ENCODE peak calls at places on chromosomes 2 and 18, in seven cellular contexts. One of them, this sample, is unnamed.
A peak's percentile ranks its signal among the peaks of the same experiment; 100 is the strongest.

GRCh38 chr2:6877402-6878305 is at the start of gene RSAD2:
- DNase-seq in IMR-90: peak; percentile 16
- DNase-seq in A549: no peak
- DNase-seq in HCT116: no peak
- DNase-seq in GM12891: no peak
- DNase-seq in heart left ventricle: peak; percentile 27
- DNase-seq in transverse colon: peak; percentile 22
- DNase-seq in this sample: no peak

GRCh38 chr2:43448822-43449110 is 147.1 kb downstream of the THADA start:
- DNase-seq in HCT116: no peak
- DNase-seq in GM12891: no peak
- DNase-seq in transverse colon: no peak
- DNase-seq in heart left ventricle: no peak
- DNase-seq in A549: no peak
- DNase-seq in IMR-90: no peak
- DNase-seq in this sample: no peak

GRCh38 chr2:54386993-54387590 is 69.0 kb upstream of the SPTBN1 start:
- DNase-seq in heart left ventricle: peak; percentile 79
- DNase-seq in GM12891: no peak
- DNase-seq in HCT116: no peak
- DNase-seq in transverse colon: no peak
- DNase-seq in IMR-90: peak; percentile 63
- DNase-seq in A549: no peak
- DNase-seq in this sample: no peak

GRCh38 chr2:149040451-149040850 is 2.0 kb downstream of the LYPD6B start:
- DNase-seq in GM12891: no peak
- DNase-seq in heart left ventricle: no peak
- DNase-seq in HCT116: peak; percentile 42
- DNase-seq in A549: peak; percentile 6
- DNase-seq in IMR-90: no peak
- DNase-seq in transverse colon: peak; percentile 45
- DNase-seq in this sample: no peak

GRCh38 chr2:183868707-183869106 is 729.6 kb upstream of the ZNF804A start:
- DNase-seq in GM12891: no peak
- DNase-seq in A549: no peak
- DNase-seq in heart left ventricle: no peak
- DNase-seq in HCT116: no peak
- DNase-seq in transverse colon: no peak
- DNase-seq in IMR-90: no peak
- DNase-seq in this sample: no peak

GRCh38 chr18:63534615-63535014 is 7.6 kb upstream of the SERPINB12 start:
- DNase-seq in A549: no peak
- DNase-seq in HCT116: no peak
- DNase-seq in heart left ventricle: no peak
- DNase-seq in transverse colon: no peak
- DNase-seq in IMR-90: no peak
- DNase-seq in GM12891: no peak
- DNase-seq in this sample: no peak

GRCh38 chr2:27527182-27527581 is 30.5 kb downstream of the GCKR start:
- DNase-seq in IMR-90: no peak
- DNase-seq in transverse colon: no peak
- DNase-seq in HCT116: peak; percentile 33
- DNase-seq in heart left ventricle: no peak
- DNase-seq in GM12891: no peak
- DNase-seq in A549: no peak
- DNase-seq in this sample: no peak

GRCh38 chr18:32674491-32674890 is 98.3 kb downstream of the KLHL14 start:
- DNase-seq in IMR-90: no peak
- DNase-seq in HCT116: no peak
- DNase-seq in GM12891: no peak
- DNase-seq in A549: no peak
- DNase-seq in heart left ventricle: no peak
- DNase-seq in transverse colon: no peak
- DNase-seq in this sample: no peak

GRCh38 chr18:53689886-53690285 is 534.6 kb downstream of the MBD2 start:
- DNase-seq in heart left ventricle: no peak
- DNase-seq in HCT116: no peak
- DNase-seq in GM12891: no peak
- DNase-seq in A549: no peak
- DNase-seq in IMR-90: no peak
- DNase-seq in transverse colon: no peak
- DNase-seq in this sample: no peak

GRCh38 chr2:180555391-180555965 is 424.9 kb upstream of the UBE2E3 start:
- DNase-seq in transverse colon: no peak
- DNase-seq in GM12891: no peak
- DNase-seq in A549: no peak
- DNase-seq in HCT116: no peak
- DNase-seq in heart left ventricle: no peak
- DNase-seq in IMR-90: no peak
- DNase-seq in this sample: no peak

GRCh38 chr18:57134564-57135211 is 12.2 kb upstream of the BOD1L2 start:
- DNase-seq in IMR-90: peak; percentile 4
- DNase-seq in GM12891: no peak
- DNase-seq in HCT116: no peak
- DNase-seq in A549: no peak
- DNase-seq in heart left ventricle: no peak
- DNase-seq in transverse colon: no peak
- DNase-seq in this sample: no peak

GRCh38 chr18:73948497-73948896 is 199.1 kb downstream of the FBXO15 start:
- DNase-seq in A549: no peak
- DNase-seq in transverse colon: no peak
- DNase-seq in HCT116: no peak
- DNase-seq in IMR-90: peak; percentile 80
- DNase-seq in GM12891: no peak
- DNase-seq in heart left ventricle: no peak
- DNase-seq in this sample: no peak

GRCh38 chr2:183610724-183611123 is 486.5 kb downstream of the NUP35 start:
- DNase-seq in heart left ventricle: no peak
- DNase-seq in IMR-90: no peak
- DNase-seq in A549: no peak
- DNase-seq in transverse colon: no peak
- DNase-seq in HCT116: no peak
- DNase-seq in GM12891: no peak
- DNase-seq in this sample: no peak

DNA sequence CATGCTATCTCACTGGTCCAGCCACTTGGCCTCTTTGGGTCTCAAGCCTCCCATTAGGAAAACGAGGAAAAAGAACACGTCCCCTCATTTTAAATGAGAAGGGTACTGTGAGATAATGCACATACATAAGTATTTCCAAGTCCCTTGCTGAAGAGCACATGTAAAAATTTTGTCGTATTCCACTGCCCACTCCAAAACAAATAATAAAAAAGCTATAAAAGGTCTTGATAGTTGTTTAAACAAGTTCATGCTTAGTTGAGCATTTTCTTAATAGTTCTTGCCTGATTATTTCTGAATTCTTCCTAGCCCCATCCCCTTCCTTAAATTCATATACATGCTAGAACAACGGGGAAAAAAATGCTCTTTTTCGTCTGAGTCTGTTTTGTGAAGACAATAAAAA is 110.2 kb upstream of the RNU4ATAC start:
- DNase-seq in HCT116: no peak
- DNase-seq in heart left ventricle: no peak
- DNase-seq in transverse colon: no peak
- DNase-seq in IMR-90: no peak
- DNase-seq in GM12891: no peak
- DNase-seq in A549: no peak
- DNase-seq in this sample: no peak
- TF ChIP-seq POLR2A in HCT116: no peak
- TF ChIP-seq POLR2A in heart left ventricle: no peak
- TF ChIP-seq POLR2A in transverse colon: no peak
- TF ChIP-seq POLR2A in IMR-90: no peak
- TF ChIP-seq POLR2A in GM12891: no peak
- TF ChIP-seq POLR2A in A549: no peak
- TF ChIP-seq POLR2A in this sample: no peak

GRCh38 chr2:127701193-127701650 is at the start of gene SFT2D3:
- DNase-seq in IMR-90: peak; percentile 89
- DNase-seq in A549: peak; percentile 88
- DNase-seq in transverse colon: peak; percentile 95
- DNase-seq in heart left ventricle: peak; percentile 95
- DNase-seq in HCT116: peak; percentile 82
- DNase-seq in GM12891: peak; percentile 91
- DNase-seq in this sample: peak; percentile 92
- TF ChIP-seq POLR2A in IMR-90: peak; percentile 93
- TF ChIP-seq POLR2A in A549: peak; percentile 95
- TF ChIP-seq POLR2A in transverse colon: peak; percentile 96
- TF ChIP-seq POLR2A in heart left ventricle: no peak
- TF ChIP-seq POLR2A in HCT116: peak; percentile 92
- TF ChIP-seq POLR2A in GM12891: peak; percentile 98
- TF ChIP-seq POLR2A in this sample: peak; percentile 99

GRCh38 chr2:112482309-112483046 is 522 bp downstream of the TTL start:
- DNase-seq in HCT116: no peak
- DNase-seq in heart left ventricle: peak; percentile 38
- DNase-seq in IMR-90: peak; percentile 42
- DNase-seq in transverse colon: peak; percentile 30
- DNase-seq in A549: peak; percentile 64
- DNase-seq in GM12891: peak; percentile 21
- DNase-seq in this sample: peak; percentile 50
- TF ChIP-seq POLR2A in HCT116: no peak
- TF ChIP-seq POLR2A in heart left ventricle: no peak
- TF ChIP-seq POLR2A in IMR-90: no peak
- TF ChIP-seq POLR2A in transverse colon: no peak
- TF ChIP-seq POLR2A in A549: no peak
- TF ChIP-seq POLR2A in GM12891: no peak
- TF ChIP-seq POLR2A in this sample: no peak

GRCh38 chr2:169824373-169825333 is at the start of gene METTL5:
- DNase-seq in HCT116: peak; percentile 72
- DNase-seq in transverse colon: peak; percentile 84
- DNase-seq in A549: peak; percentile 82
- DNase-seq in GM12891: peak; percentile 72
- DNase-seq in heart left ventricle: peak; percentile 87
- DNase-seq in IMR-90: peak; percentile 70
- DNase-seq in this sample: peak; percentile 76
- TF ChIP-seq POLR2A in HCT116: peak; percentile 89
- TF ChIP-seq POLR2A in transverse colon: peak; percentile 50
- TF ChIP-seq POLR2A in A549: peak; percentile 90
- TF ChIP-seq POLR2A in GM12891: peak; percentile 73
- TF ChIP-seq POLR2A in heart left ventricle: no peak
- TF ChIP-seq POLR2A in IMR-90: no peak
- TF ChIP-seq POLR2A in this sample: peak; percentile 91

GRCh38 chr2:227816507-227817274 is 3.0 kb downstream of the CCL20 start:
- DNase-seq in IMR-90: peak; percentile 27
- DNase-seq in HCT116: no peak
- DNase-seq in GM12891: no peak
- DNase-seq in heart left ventricle: no peak
- DNase-seq in A549: no peak
- DNase-seq in transverse colon: no peak
- DNase-seq in this sample: no peak
- TF ChIP-seq POLR2A in IMR-90: no peak
- TF ChIP-seq POLR2A in HCT116: no peak
- TF ChIP-seq POLR2A in GM12891: no peak
- TF ChIP-seq POLR2A in heart left ventricle: no peak
- TF ChIP-seq POLR2A in A549: no peak
- TF ChIP-seq POLR2A in transverse colon: no peak
- TF ChIP-seq POLR2A in this sample: no peak

GRCh38 chr2:10120938-10121574 is 1.5 kb upstream of the RRM2 start:
- DNase-seq in GM12891: no peak
- DNase-seq in A549: no peak
- DNase-seq in HCT116: no peak
- DNase-seq in heart left ventricle: no peak
- DNase-seq in transverse colon: peak; percentile 32
- DNase-seq in IMR-90: peak; percentile 21
- DNase-seq in this sample: no peak

GRCh38 chr2:10119601-10120157 is 2.9 kb upstream of the RRM2 start:
- DNase-seq in heart left ventricle: no peak
- DNase-seq in transverse colon: no peak
- DNase-seq in GM12891: no peak
- DNase-seq in IMR-90: no peak
- DNase-seq in HCT116: no peak
- DNase-seq in A549: no peak
- DNase-seq in this sample: no peak

GRCh38 chr2:10122500-10123280 is at the start of gene RRM2:
- DNase-seq in HCT116: peak; percentile 91
- DNase-seq in transverse colon: peak; percentile 94
- DNase-seq in heart left ventricle: peak; percentile 95
- DNase-seq in IMR-90: peak; percentile 87
- DNase-seq in GM12891: peak; percentile 89
- DNase-seq in A549: peak; percentile 97
- DNase-seq in this sample: peak; percentile 92

GRCh38 chr2:10119027-10119325 is 3.6 kb upstream of the RRM2 start:
- DNase-seq in A549: no peak
- DNase-seq in GM12891: no peak
- DNase-seq in transverse colon: no peak
- DNase-seq in heart left ventricle: no peak
- DNase-seq in IMR-90: no peak
- DNase-seq in HCT116: no peak
- DNase-seq in this sample: no peak

DNA sequence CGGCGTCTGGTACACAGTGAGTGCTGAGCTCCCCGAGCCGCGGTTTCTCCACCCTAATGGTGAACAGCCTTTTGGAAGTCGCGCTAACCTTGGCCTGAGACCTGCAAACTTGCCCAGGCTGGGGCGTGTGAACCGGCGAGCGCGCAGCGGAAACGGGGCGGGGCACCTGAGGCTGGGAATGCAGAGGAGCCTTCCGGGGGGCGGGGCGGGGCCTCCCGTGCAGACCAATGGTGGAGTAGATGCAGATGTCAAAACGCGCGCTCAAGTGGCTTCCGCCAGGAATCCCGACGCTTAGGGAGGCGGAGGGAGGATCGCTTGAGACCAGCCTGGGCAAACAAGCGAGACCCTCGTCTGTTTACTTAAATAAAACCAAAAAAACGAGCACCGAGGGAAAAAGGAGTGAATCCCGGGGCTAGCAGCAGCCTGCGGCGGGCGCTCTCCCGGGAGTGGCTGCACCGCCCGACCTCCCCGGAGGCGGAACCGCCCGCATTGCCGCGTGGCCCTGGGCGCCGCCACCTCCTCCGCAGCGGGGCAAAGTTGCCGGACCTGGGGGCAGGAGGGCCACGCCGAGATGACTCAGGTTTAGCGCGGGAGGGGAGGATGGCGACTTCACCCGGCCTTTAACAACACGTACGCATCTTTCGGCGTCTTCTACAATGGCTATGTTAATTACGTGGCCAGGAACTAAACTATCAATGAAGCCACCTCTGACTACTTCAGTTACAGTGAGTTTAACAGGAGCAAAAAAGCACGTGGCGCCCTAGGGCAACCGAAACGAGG is 2.2 kb upstream of the RRM2 start:
- DNase-seq in transverse colon: peak; percentile 98
- DNase-seq in heart left ventricle: peak; percentile 97
- DNase-seq in A549: peak; percentile 98
- DNase-seq in GM12891: peak; percentile 81
- DNase-seq in HCT116: peak; percentile 90
- DNase-seq in IMR-90: peak; percentile 85
- DNase-seq in this sample: peak; percentile 90
- TF ChIP-seq POLR2A in transverse colon: peak; percentile 64
- TF ChIP-seq POLR2A in heart left ventricle: no peak
- TF ChIP-seq POLR2A in A549: peak; percentile 83
- TF ChIP-seq POLR2A in GM12891: peak; percentile 78
- TF ChIP-seq POLR2A in HCT116: peak; percentile 95
- TF ChIP-seq POLR2A in IMR-90: peak; percentile 69
- TF ChIP-seq POLR2A in this sample: peak; percentile 93